ENCODE peak calls at places on chromosomes 5 and 9, in five cellular contexts. S is activated CD8-positive, alpha-beta memory T cell treated with anti-CD3 and anti-CD28 coated beads, Interleukin-2, amount 50 U/mL, for 48 hours; B is islet precursor cell; H is mesendoderm; W is substantia nigra. X is an unnamed sample.

GRCh38 chr9:26264709-26265601 is 586.7 kb upstream of the TUSC1 start:
- DNase-seq in S (no peak), B (peak), W (no peak), H (peak), X (peak)

GRCh38 chr9:108588246-108588645 is 267.5 kb downstream of the ACTL7B start:
- DNase-seq in B (no peak), H (no peak), W (no peak), S (no peak), X (peak)

GRCh38 chr9:98327249-98327561 is 71.8 kb upstream of the TBC1D2 start:
- DNase-seq in W (no peak), S (no peak), B (no peak), H (no peak), X (no peak)

GRCh38 chr9:137384116-137384756 is 38.7 kb downstream of the EXD3 start:
- DNase-seq in B (no peak), W (no peak), H (no peak), S (no peak), X (no peak)

GRCh38 chr9:114169029-114169939 is 13.9 kb downstream of the COL27A1 start:
- DNase-seq in W (no peak), B (no peak), H (no peak), S (no peak), X (no peak)

GRCh38 chr5:19270153-19270552 is 717.8 kb downstream of the CDH18 start:
- DNase-seq in S (no peak), B (no peak), W (no peak), H (peak), X (no peak)

GRCh38 chr5:34498582-34498981 is 157.5 kb upstream of the RAI14 start:
- DNase-seq in B (no peak), S (no peak), W (no peak), H (no peak), X (no peak)

GRCh38 chr9:22337261-22337660 is 109.4 kb upstream of the DMRTA1 start:
- DNase-seq in B (no peak), W (no peak), H (no peak), S (no peak), X (no peak)

GRCh38 chr9:91071185-91071990 is 269.8 kb downstream of the SYK start:
- DNase-seq in H (no peak), W (no peak), S (peak), B (peak), X (peak)

GRCh38 chr9:13841801-13842462 is 472.0 kb downstream of the NFIB start:
- DNase-seq in S (no peak), H (peak), W (no peak), B (peak), X (no peak)

GRCh38 chr9:92986175-92987110 is 39.1 kb downstream of the FGD3 start:
- DNase-seq in H (peak), W (no peak), B (no peak), S (no peak), X (no peak)

GRCh38 chr9:76716270-76716669 is 48.0 kb upstream of the PCA3 start:
- DNase-seq in S (no peak), W (no peak), H (no peak), B (no peak), X (no peak)

GRCh38 chr5:98179791-98180755 is 593.4 kb upstream of the RGMB start:
- DNase-seq in H (no peak), W (no peak), S (no peak), B (peak), X (no peak)

GRCh38 chr5:37902323-37902722 is 62.5 kb upstream of the GDNF start:
- DNase-seq in W (no peak), H (no peak), S (no peak), B (no peak), X (no peak)

GRCh38 chr5:67028981-67029380 is 167.6 kb downstream of the CD180 start:
- DNase-seq in H (no peak), B (no peak), W (no peak), S (no peak), X (no peak)

GRCh38 chr5:40781843-40782409 is 16.2 kb downstream of the PRKAA1 start:
- DNase-seq in H (no peak), S (no peak), B (no peak), W (no peak), X (peak)

GRCh38 chr5:135504376-135504775 is 31.4 kb downstream of the NEUROG1 start:
- DNase-seq in W (no peak), S (no peak), B (peak), H (no peak), X (no peak)

GRCh38 chr9:137531099-137531765 is 19.0 kb downstream of the PNPLA7 start:
- DNase-seq in S (no peak), H (no peak), B (no peak), W (no peak), X (no peak)

GRCh38 chr9:89359018-89359417 is 40.7 kb downstream of the SECISBP2 start:
- DNase-seq in H (no peak), S (no peak), W (peak), B (peak), X (no peak)

GRCh38 chr5:140978260-140978659 is 12.0 kb downstream of the PCDHAC2 start:
- DNase-seq in B (peak), H (no peak), W (no peak), S (no peak), X (no peak)

GRCh38 chr5:95773325-95774059 is 42.4 kb downstream of the RHOBTB3 start:
- DNase-seq in W (no peak), B (no peak), S (no peak), H (no peak), X (peak)

GRCh38 chr5:107058239-107058638 is 612.5 kb downstream of the EFNA5 start:
- DNase-seq in S (no peak), H (no peak), B (no peak), W (no peak), X (peak)

GRCh38 chr5:1845696-1846095 is 37.0 kb downstream of the IRX4 start:
- DNase-seq in W (no peak), H (no peak), S (no peak), B (no peak), X (no peak)

X was measured in fibroblast of gingiva.